ENCODE peak calls at places on chromosome 4, in five cellular contexts. R, U, Y, L and I are unnamed samples.

GRCh38 chr4:138522366-138522765 is 280.2 kb upstream of the SLC7A11 start:
- DNase-seq in R (peak), U (no peak), Y (no peak), L (no peak), I (no peak)

GRCh38 chr4:106478152-106478551 is 109.6 kb upstream of the GIMD1 start:
- DNase-seq in R (no peak), U (no peak), Y (no peak), L (no peak), I (no peak)

GRCh38 chr4:14841801-14842748 is 160.2 kb upstream of the CPEB2 start:
- DNase-seq in R (no peak), U (no peak), Y (no peak), L (peak), I (no peak)

GRCh38 chr4:18923496-18924161 is 902.1 kb upstream of the LCORL start:
- DNase-seq in R (no peak), U (no peak), Y (no peak), L (no peak), I (no peak)

GRCh38 chr4:168411318-168412150 is 68.8 kb downstream of the DDX60L start:
- DNase-seq in R (peak), U (no peak), Y (no peak), L (no peak), I (no peak)

GRCh38 chr4:6728320-6729029 is 12.5 kb downstream of the BLOC1S4 start:
- DNase-seq in R (no peak), U (no peak), Y (no peak), L (no peak), I (no peak)

GRCh38 chr4:5067908-5068307 is 16.6 kb downstream of the STK32B start:
- DNase-seq in R (no peak), U (no peak), Y (no peak), L (no peak), I (no peak)

GRCh38 chr4:73897380-73898136 is 28.4 kb downstream of the CXCL1 start:
- DNase-seq in R (peak), U (no peak), Y (peak), L (no peak), I (no peak)

GRCh38 chr4:13541176-13541604 is 3.1 kb downstream of the NKX3-2 start:
- DNase-seq in R (no peak), U (no peak), Y (no peak), L (no peak), I (no peak)

GRCh38 chr4:1232661-1233621 is 16.0 kb downstream of the CTBP1 start:
- DNase-seq in R (peak), U (peak), Y (no peak), L (no peak), I (no peak)

GRCh38 chr4:6461301-6462165 is 10.9 kb downstream of the PPP2R2C start:
- DNase-seq in R (no peak), U (no peak), Y (no peak), L (no peak), I (no peak)

GRCh38 chr4:158209825-158210807 is at the start of gene TMEM144:
- DNase-seq in R (peak), U (peak), Y (peak), L (peak), I (peak)

GRCh38 chr4:83662204-83662603 is 126.3 kb downstream of the GPAT3 start:
- DNase-seq in R (no peak), U (no peak), Y (no peak), L (no peak), I (no peak)

GRCh38 chr4:86451560-86452322 is 91.9 kb upstream of the MAPK10 start:
- DNase-seq in R (peak), U (no peak), Y (no peak), L (no peak), I (no peak)

GRCh38 chr4:146222313-146222712 is 8.0 kb downstream of the REELD1 start:
- DNase-seq in R (peak), U (no peak), Y (no peak), L (no peak), I (no peak)

GRCh38 chr4:16636911-16637630 is 261.4 kb downstream of the LDB2 start:
- DNase-seq in R (no peak), U (no peak), Y (no peak), L (no peak), I (no peak)

GRCh38 chr4:76341063-76341462 is 34.5 kb downstream of the STBD1 start:
- DNase-seq in R (peak), U (no peak), Y (no peak), L (no peak), I (no peak)

GRCh38 chr4:44368413-44369167 is 80.0 kb downstream of the KCTD8 start:
- DNase-seq in R (no peak), U (no peak), Y (no peak), L (no peak), I (no peak)

GRCh38 chr4:26015133-26015651 is 101.2 kb downstream of the SMIM20 start:
- DNase-seq in R (peak), U (no peak), Y (peak), L (no peak), I (no peak)

GRCh38 chr4:35818520-35818919 is 425.8 kb downstream of the ARAP2 start:
- DNase-seq in R (no peak), U (no peak), Y (no peak), L (no peak), I (no peak)

GRCh38 chr4:3401436-3402171 is 40.2 kb upstream of the HGFAC start:
- DNase-seq in R (no peak), U (no peak), Y (no peak), L (no peak), I (no peak)

GRCh38 chr4:138576684-138577083 is 334.5 kb upstream of the SLC7A11 start:
- DNase-seq in R (peak), U (no peak), Y (peak), L (no peak), I (no peak)

GRCh38 chr4:75980576-75980975 is 10.2 kb downstream of the SDAD1 start:
- DNase-seq in R (no peak), U (no peak), Y (no peak), L (no peak), I (no peak)

GRCh38 chr4:164946810-164947209 is 30.6 kb downstream of the TRIM61 start:
- DNase-seq in R (no peak), U (no peak), Y (no peak), L (no peak), I (no peak)

GRCh38 chr4:5615496-5616075 is 92.8 kb downstream of the EVC2 start:
- DNase-seq in R (no peak), U (no peak), Y (no peak), L (no peak), I (no peak)

GRCh38 chr4:124526760-124527159 is 185.8 kb downstream of the ANKRD50 start:
- DNase-seq in R (peak), U (no peak), Y (no peak), L (no peak), I (no peak)

GRCh38 chr4:113153529-113154101 is 104.2 kb downstream of the ANK2 start:
- DNase-seq in R (peak), U (no peak), Y (no peak), L (no peak), I (no peak)

GRCh38 chr4:17385403-17385802 is 126.5 kb downstream of the QDPR start:
- DNase-seq in R (peak), U (no peak), Y (peak), L (no peak), I (no peak)

GRCh38 chr4:85491527-85491926 is 16.6 kb downstream of the ARHGAP24 start:
- DNase-seq in R (no peak), U (no peak), Y (no peak), L (no peak), I (no peak)

GRCh38 chr4:44016582-44017421 is 431.8 kb downstream of the KCTD8 start:
- DNase-seq in R (peak), U (no peak), Y (no peak), L (no peak), I (no peak)

GRCh38 chr4:157678478-157678877 is 457.9 kb downstream of the GRIA2 start:
- DNase-seq in R (no peak), U (no peak), Y (no peak), L (no peak), I (no peak)

GRCh38 chr4:153645183-153645582 is 38.9 kb upstream of the TLR2 start:
- DNase-seq in R (no peak), U (no peak), Y (no peak), L (no peak), I (no peak)

GRCh38 chr4:153651041-153651960 is 32.8 kb upstream of the TLR2 start:
- DNase-seq in R (peak), U (no peak), Y (no peak), L (peak), I (peak)

GRCh38 chr4:153651961-153652784 is 31.9 kb upstream of the TLR2 start:
- DNase-seq in R (peak), U (no peak), Y (no peak), L (no peak), I (peak)

GRCh38 chr4:153647975-153648374 is 36.1 kb upstream of the TLR2 start:
- DNase-seq in R (no peak), U (no peak), Y (no peak), L (no peak), I (no peak)

DNA sequence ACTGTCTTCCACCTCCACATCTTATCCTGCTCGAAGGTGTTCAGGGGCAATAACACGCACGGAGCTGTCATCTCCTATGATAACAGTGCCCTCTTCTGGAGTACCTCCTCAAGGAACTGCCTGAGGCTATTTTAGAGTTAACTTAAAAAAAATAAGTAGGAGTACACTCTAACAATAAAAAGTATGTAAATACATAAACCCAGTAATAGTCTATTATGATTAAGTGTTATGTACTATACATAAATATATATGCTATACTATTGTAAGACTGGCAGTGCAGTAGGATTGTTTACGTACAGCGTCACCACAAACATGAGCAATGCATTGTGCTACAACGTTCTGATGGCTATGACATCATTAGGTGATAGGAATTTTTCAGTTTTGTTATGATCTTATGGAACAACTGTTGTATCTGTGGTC is 34.5 kb upstream of the TLR2 start:
- DNase-seq in R (peak), U (no peak), Y (no peak), L (no peak), I (no peak)
- TF ChIP-seq CTCF in R (peak), U (no peak), Y (peak), L (peak), I (peak)

GRCh38 chr4:10526431-10527222 is 69.4 kb upstream of the ZNF518B start:
- DNase-seq in R (no peak), U (no peak), Y (no peak), L (no peak), I (no peak)
- TF ChIP-seq CTCF in R (no peak), U (no peak), Y (no peak), L (no peak), I (no peak)

GRCh38 chr4:39441593-39441992 is 17.1 kb downstream of the RPL9 start:
- DNase-seq in R (no peak), U (no peak), Y (no peak), L (no peak), I (no peak)

GRCh38 chr4:39433878-39434492 is 24.7 kb downstream of the RPL9 start:
- DNase-seq in R (no peak), U (no peak), Y (no peak), L (no peak), I (no peak)

GRCh38 chr4:39435875-39436563 is 22.7 kb downstream of the RPL9 start:
- DNase-seq in R (peak), U (no peak), Y (no peak), L (no peak), I (no peak)
- TF ChIP-seq CTCF in R (peak), U (no peak), Y (no peak), L (peak), I (no peak)

GRCh38 chr4:184280591-184281071 is 63.0 kb upstream of the ENPP6 start:
- DNase-seq in R (no peak), U (no peak), Y (no peak), L (peak), I (no peak)

GRCh38 chr4:184281231-184282139 is 63.8 kb upstream of the ENPP6 start:
- DNase-seq in R (no peak), U (no peak), Y (no peak), L (peak), I (no peak)

GRCh38 chr4:184282895-184283654 is 65.4 kb upstream of the ENPP6 start:
- DNase-seq in R (no peak), U (no peak), Y (no peak), L (peak), I (no peak)

GRCh38 chr4:184283659-184284335 is 66.1 kb upstream of the ENPP6 start:
- DNase-seq in R (no peak), U (no peak), Y (no peak), L (peak), I (no peak)

GRCh38 chr4:184282251-184282713 is 64.6 kb upstream of the ENPP6 start:
- DNase-seq in R (no peak), U (no peak), Y (no peak), L (peak), I (no peak)
- TF ChIP-seq CTCF in R (no peak), U (no peak), Y (no peak), L (peak), I (no peak)

GRCh38 chr4:118014831-118015230 is 19.5 kb upstream of the NDST3 start:
- DNase-seq in R (no peak), U (no peak), Y (no peak), L (no peak), I (no peak)

GRCh38 chr4:118012142-118012541 is 22.1 kb upstream of the NDST3 start:
- DNase-seq in R (no peak), U (no peak), Y (no peak), L (no peak), I (no peak)
- TF ChIP-seq CTCF in R (peak), U (no peak), Y (peak), L (no peak), I (no peak)

GRCh38 chr4:33390977-33391376 is 2670.8 kb downstream of the PCDH7 start:
- DNase-seq in R (no peak), U (no peak), Y (no peak), L (no peak), I (no peak)

GRCh38 chr4:33381806-33382205 is 2661.6 kb downstream of the PCDH7 start:
- DNase-seq in R (no peak), U (no peak), Y (no peak), L (no peak), I (no peak)

DNA sequence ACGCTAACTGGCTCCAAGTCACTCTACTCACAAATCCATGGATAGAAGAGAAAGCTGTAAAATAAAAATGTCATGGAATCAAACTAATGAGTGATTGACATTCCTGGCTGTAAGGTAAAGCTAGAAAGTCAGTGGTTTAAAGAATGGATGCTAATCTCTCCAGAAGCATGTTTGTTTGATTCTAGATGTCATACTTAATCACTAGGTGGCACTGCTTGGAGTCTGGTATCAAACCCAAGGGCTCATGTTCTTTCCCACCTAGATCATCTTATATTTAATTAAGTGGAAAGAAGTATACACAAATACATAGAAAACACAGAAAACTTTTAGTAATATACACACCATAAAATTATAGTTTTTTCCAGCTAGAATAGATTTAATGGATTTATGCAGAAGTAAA is 2666.6 kb downstream of the PCDH7 start:
- DNase-seq in R (peak), U (no peak), Y (no peak), L (no peak), I (no peak)
- TF ChIP-seq CTCF in R (peak), U (no peak), Y (no peak), L (no peak), I (no peak)

DNA sequence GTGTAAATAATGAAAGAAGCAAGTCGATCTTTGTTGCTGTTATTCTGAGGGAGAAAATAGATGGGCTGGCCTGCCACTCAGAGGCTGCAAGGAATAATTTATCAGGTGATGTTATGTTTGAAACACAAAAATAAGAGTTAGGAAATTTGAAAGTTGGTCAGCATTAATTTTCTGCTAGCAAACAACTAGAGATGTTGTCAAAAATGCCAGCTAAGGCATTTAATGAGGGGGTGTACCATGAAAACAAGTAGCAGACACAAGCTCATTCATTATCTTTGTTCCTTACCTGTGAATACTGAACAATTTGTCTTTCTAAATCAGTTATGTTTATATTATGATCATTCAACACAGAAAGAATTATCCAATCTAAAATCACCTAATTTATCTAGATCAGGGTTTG is 328.5 kb upstream of the ZFP42 start:
- DNase-seq in R (no peak), U (no peak), Y (no peak), L (no peak), I (no peak)
- TF ChIP-seq CTCF in R (no peak), U (no peak), Y (no peak), L (no peak), I (no peak)